ENCODE peak calls at places on chromosomes 12 and 14, in six cellular contexts. W is M059J; O is AG08395; B is effector CD8-positive, alpha-beta T cell; D is cardiac muscle cell; M is WTC11. R is an unnamed sample.

GRCh38 chr14:61343471-61343870 is 22.1 kb downstream of the PRKCH start:
- DNase-seq in W (no peak), O (no peak), B (no peak), D (no peak), M (no peak), R (no peak)

GRCh38 chr14:98167253-98167652 is 1104.7 kb downstream of the BCL11B start:
- DNase-seq in W (no peak), O (no peak), B (no peak), D (no peak), M (no peak), R (no peak)

GRCh38 chr12:51593539-51593938 is 2.5 kb downstream of the SCN8A start:
- DNase-seq in W (peak; percentile 37), O (peak; percentile 49), B (no peak), D (peak; percentile 75), M (peak; percentile 40), R (no peak)

GRCh38 chr12:113056631-113057488 is at the start of gene DTX1:
- DNase-seq in W (no peak), O (no peak), B (no peak), D (peak; percentile 12), M (no peak), R (no peak)

GRCh38 chr14:102594514-102595175 is 2.2 kb downstream of the RCOR1 start:
- DNase-seq in W (peak; percentile 63), O (peak; percentile 75), B (peak; percentile 5), D (peak; percentile 72), M (peak; percentile 66), R (peak; percentile 29)

GRCh38 chr14:26596722-26597030 is 1.2 kb downstream of the NOVA1 start:
- DNase-seq in W (no peak), O (no peak), B (no peak), D (peak; percentile 41), M (peak; percentile 12), R (no peak)

GRCh38 chr14:50421499-50421898 is 24.8 kb upstream of the CDKL1 start:
- DNase-seq in W (no peak), O (no peak), B (no peak), D (no peak), M (no peak), R (no peak)

GRCh38 chr14:90111895-90112534 is 50.2 kb downstream of the KCNK13 start:
- DNase-seq in W (peak; percentile 58), O (peak; percentile 76), B (no peak), D (no peak), M (no peak), R (no peak)

GRCh38 chr12:131808744-131809371 is 19.3 kb upstream of the MMP17 start:
- DNase-seq in W (no peak), O (peak; percentile 48), B (no peak), D (no peak), M (no peak), R (no peak)

GRCh38 chr12:68521848-68522502 is 88.7 kb upstream of the RAP1B start:
- DNase-seq in W (peak; percentile 9), O (peak; percentile 22), B (no peak), D (no peak), M (no peak), R (no peak)

GRCh38 chr14:67583711-67584644 is 16.1 kb downstream of the PIGH start:
- DNase-seq in W (peak; percentile 55), O (peak; percentile 76), B (peak; percentile 3), D (peak; percentile 60), M (peak; percentile 29), R (peak; percentile 72)

GRCh38 chr12:96989916-96990315 is 82.9 kb downstream of the NEDD1 start:
- DNase-seq in W (peak; percentile 34), O (no peak), B (no peak), D (peak; percentile 36), M (peak; percentile 50), R (peak; percentile 30)

GRCh38 chr12:1093166-1093751 is 102.2 kb downstream of the ERC1 start:
- DNase-seq in W (peak; percentile 67), O (peak; percentile 50), B (no peak), D (peak; percentile 67), M (no peak), R (peak; percentile 12)

GRCh38 chr14:101195309-101195724 is 291.8 kb upstream of the RTL1 start:
- DNase-seq in W (no peak), O (no peak), B (no peak), D (no peak), M (no peak), R (no peak)

GRCh38 chr12:87427770-87428169 is 601.4 kb downstream of the C12orf50 start:
- DNase-seq in W (peak; percentile 44), O (no peak), B (no peak), D (no peak), M (no peak), R (no peak)

GRCh38 chr14:99784508-99784907 is 8.7 kb upstream of the EML1 start:
- DNase-seq in W (no peak), O (no peak), B (no peak), D (no peak), M (no peak), R (no peak)

GRCh38 chr12:26273811-26274210 is 78.4 kb downstream of the SSPN start:
- DNase-seq in W (no peak), O (no peak), B (no peak), D (no peak), M (no peak), R (peak; percentile 15)

R was measured in K562.